ENCODE peak calls at places on chromosomes 4 and X, in nine cellular contexts. T, J, V, N, L, W, Q, E and G are unnamed samples. For H3K4me1, the result is how much of the 10 kb centered on the place peaks cover.

GRCh38 chr4:41141910-41142309 is 72.4 kb downstream of the APBB2 start:
- DNase-seq in T (no peak), J (no peak), V (no peak), N (no peak), L (peak), W (no peak), Q (no peak), E (no peak), G (no peak)

GRCh38 chrX:1207496-1208025 is 4.9 kb downstream of the CRLF2 start:
- DNase-seq in T (no peak), J (no peak), V (no peak), N (no peak), L (no peak), W (no peak), Q (no peak), E (no peak), G (no peak)

GRCh38 chr4:98865059-98865458 is 63.9 kb downstream of the EIF4E start:
- DNase-seq in T (no peak), J (no peak), V (no peak), N (no peak), L (no peak), W (no peak), Q (no peak), E (no peak), G (no peak)

GRCh38 chr4:68267433-68267944 is 22.0 kb upstream of the TMPRSS11B start:
- DNase-seq in T (no peak), J (no peak), V (no peak), N (no peak), L (peak), W (no peak), Q (no peak), E (no peak), G (no peak)

GRCh38 chr4:67522851-67523671 is 22.2 kb downstream of the CENPC start:
- DNase-seq in T (no peak), J (no peak), V (no peak), N (no peak), L (peak), W (no peak), Q (no peak), E (no peak), G (no peak)

GRCh38 chrX:338281-338835 is 19.8 kb upstream of the GTPBP6 start:
- DNase-seq in T (no peak), J (no peak), V (no peak), N (peak), L (no peak), W (no peak), Q (no peak), E (no peak), G (no peak)

GRCh38 chr4:98482847-98483806 is 175.3 kb downstream of the TSPAN5 start:
- DNase-seq in T (no peak), J (no peak), V (no peak), N (no peak), L (peak), W (no peak), Q (no peak), E (no peak), G (no peak)

GRCh38 chr4:41540687-41541086 is 2.7 kb downstream of the LIMCH1 start:
- DNase-seq in T (no peak), J (no peak), V (no peak), N (no peak), L (no peak), W (no peak), Q (no peak), E (no peak), G (no peak)

GRCh38 chr4:151540728-151541437 is 131.9 kb downstream of the FHIP1A start:
- DNase-seq in T (no peak), J (no peak), V (no peak), N (no peak), L (peak), W (no peak), Q (no peak), E (no peak), G (peak)

GRCh38 chr4:139704915-139705485 is 39.4 kb downstream of the MGST2 start:
- DNase-seq in T (no peak), J (no peak), V (no peak), N (no peak), L (peak), W (no peak), Q (no peak), E (no peak), G (peak)

GRCh38 chr4:146638801-146639351 is at the start of gene POU4F2:
- DNase-seq in T (no peak), J (no peak), V (no peak), N (no peak), L (peak), W (no peak), Q (no peak), E (no peak), G (peak)

GRCh38 chrX:54479471-54480122 is 16.4 kb downstream of the FGD1 start:
- DNase-seq in T (no peak), J (no peak), V (no peak), N (no peak), L (no peak), W (no peak), Q (no peak), E (no peak), G (no peak)

GRCh38 chr4:119315036-119315435 is 6.9 kb downstream of the FABP2 start:
- DNase-seq in T (no peak), J (no peak), V (no peak), N (no peak), L (no peak), W (no peak), Q (no peak), E (no peak), G (no peak)

GRCh38 chr4:98092833-98093439 is 50.3 kb downstream of the STPG2 start:
- DNase-seq in T (no peak), J (no peak), V (no peak), N (no peak), L (peak), W (no peak), Q (no peak), E (no peak), G (peak)

GRCh38 chr4:58261526-58261925 is 1151.3 kb upstream of the IGFBP7 start:
- DNase-seq in T (no peak), J (no peak), V (no peak), N (no peak), L (no peak), W (no peak), Q (no peak), E (no peak), G (no peak)

GRCh38 chr4:4267981-4268380 is 20.0 kb upstream of the TMEM128 start:
- DNase-seq in T (no peak), J (no peak), V (no peak), N (no peak), L (peak), W (no peak), Q (no peak), E (peak), G (no peak)

GRCh38 chr4:23324291-23324690 is 565.6 kb downstream of the PPARGC1A start:
- DNase-seq in T (no peak), J (no peak), V (no peak), N (no peak), L (peak), W (no peak), Q (no peak), E (no peak), G (no peak)

GRCh38 chr4:163651761-163652160 is 157.3 kb downstream of the TMA16 start:
- DNase-seq in T (no peak), J (no peak), V (no peak), N (peak), L (peak), W (no peak), Q (no peak), E (no peak), G (peak)

GRCh38 chr4:101393256-101393655 is 45.9 kb upstream of the PPP3CA start:
- DNase-seq in T (no peak), J (no peak), V (no peak), N (no peak), L (peak), W (no peak), Q (no peak), E (peak), G (no peak)

GRCh38 chr4:3819210-3819919 is 53.2 kb downstream of the ADRA2C start:
- DNase-seq in T (no peak), J (no peak), V (no peak), N (no peak), L (no peak), W (no peak), Q (no peak), E (no peak), G (no peak)

GRCh38 chr4:81648576-81649272 is 177.0 kb upstream of the RASGEF1B start:
- DNase-seq in T (peak), J (no peak), V (no peak), N (no peak), L (peak), W (no peak), Q (no peak), E (no peak), G (no peak)

GRCh38 chr4:188647820-188648380 is 508.7 kb downstream of the TRIML1 start:
- DNase-seq in T (no peak), J (no peak), V (peak), N (no peak), L (no peak), W (no peak), Q (no peak), E (no peak), G (no peak)

GRCh38 chrX:115413246-115413878 is 123.8 kb downstream of the LUZP4 start:
- DNase-seq in T (no peak), J (no peak), V (no peak), N (no peak), L (peak), W (no peak), Q (no peak), E (no peak), G (no peak)

GRCh38 chrX:9464435-9465371 is at the start of gene TBL1X:
- DNase-seq in T (peak), J (peak), V (peak), N (peak), L (peak), W (no peak), Q (peak), E (peak), G (peak)

GRCh38 chr4:161714022-161714751 is 449.6 kb downstream of the FSTL5 start:
- DNase-seq in T (no peak), J (no peak), V (no peak), N (no peak), L (peak), W (no peak), Q (no peak), E (no peak), G (peak)

GRCh38 chr4:55124337-55125076 is 888 bp downstream of the KDR start:
- DNase-seq in T (no peak), J (no peak), V (no peak), N (peak), L (no peak), W (no peak), Q (no peak), E (no peak), G (no peak)

DNA sequence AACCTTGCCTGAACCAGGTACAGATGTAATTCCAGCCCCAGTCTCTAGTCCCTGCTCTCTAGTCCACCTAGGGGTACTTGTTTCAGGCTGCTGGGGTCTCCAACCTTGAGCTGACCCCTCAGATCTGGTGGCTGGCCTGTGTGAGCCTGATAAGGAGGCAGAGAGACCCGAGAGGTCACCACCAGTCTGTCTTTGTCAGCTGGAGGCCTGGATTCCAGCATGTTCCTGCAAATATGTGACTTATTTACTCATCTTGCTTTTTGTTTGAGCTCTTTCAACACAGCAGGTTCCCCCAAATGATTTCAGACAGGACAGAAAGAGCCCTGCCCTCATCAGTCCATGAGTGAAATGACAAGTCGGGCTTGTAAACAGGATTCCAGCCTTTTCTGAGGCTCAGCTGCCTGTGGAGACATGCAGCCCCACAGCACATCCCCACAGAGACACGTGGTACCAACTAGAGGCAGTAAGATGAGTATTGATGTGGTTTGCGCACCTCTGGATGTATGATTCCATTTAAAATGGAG is 37.5 kb upstream of the STK26 start:
- DNase-seq in T (no peak), J (no peak), V (no peak), N (no peak), L (no peak), W (no peak), Q (no peak), E (no peak), G (no peak)
- H3K27ac ChIP-seq in T (no peak), J (no peak), V (no peak), N (no peak), L (no peak), W (no peak), Q (no peak), E (no peak), G (no peak)

GRCh38 chr4:2397596-2398379 is 20.7 kb downstream of the ZFYVE28 start:
- DNase-seq in T (no peak), J (no peak), V (no peak), N (no peak), L (no peak), W (no peak), Q (no peak), E (no peak), G (no peak)
- H3K4me1 ChIP-seq in T (under half), J (under half), V (under half), N (under half), L (under half), W (under half), Q (under half), E (under half), G (under half)

GRCh38 chr4:37981844-37982720 is 21.9 kb downstream of the PTTG2 start:
- DNase-seq in T (no peak), J (no peak), V (no peak), N (no peak), L (peak), W (no peak), Q (no peak), E (no peak), G (no peak)
- H3K4me3 ChIP-seq in T (no peak), J (no peak), V (no peak), N (no peak), L (no peak), W (no peak), Q (no peak), E (no peak), G (no peak)

GRCh38 chr4:8101213-8101781 is 57.3 kb downstream of the ABLIM2 start:
- DNase-seq in T (no peak), J (no peak), V (no peak), N (peak), L (no peak), W (no peak), Q (no peak), E (peak), G (no peak)
- H3K27ac ChIP-seq in T (no peak), J (no peak), V (no peak), N (no peak), L (no peak), W (no peak), Q (no peak), E (no peak), G (no peak)